ENCODE peak calls at places on chromosomes 6 and 20, in four cellular contexts. Y, M, I and A are unnamed samples. For H3K4me1, the result is how much of the 10 kb centered on the place peaks cover.

GRCh38 chr6:84464471-84464870 is 237.0 kb upstream of the CEP162 start:
- DNase-seq in M (no peak), Y (no peak), I (no peak), A (no peak)

GRCh38 chr6:50271266-50271665 is 221.5 kb upstream of the DEFB112 start:
- DNase-seq in M (no peak), I (no peak), Y (no peak), A (no peak)

GRCh38 chr6:42392871-42393270 is 58.9 kb downstream of the TRERF1 start:
- DNase-seq in M (no peak), I (no peak), Y (no peak), A (no peak)

GRCh38 chr20:3340443-3340842 is 67.0 kb downstream of the DNAAF9 start:
- DNase-seq in M (no peak), Y (no peak), I (no peak), A (no peak)

GRCh38 chr6:429515-430121 is 38.1 kb downstream of the IRF4 start:
- DNase-seq in Y (no peak), M (no peak), I (no peak), A (no peak)

GRCh38 chr20:48921883-48922867 is 664 bp downstream of the ARFGEF2 start:
- DNase-seq in Y (peak), I (peak), M (no peak), A (no peak)

GRCh38 chr6:26187981-26188635 is 100.9 kb downstream of the HFE start:
- DNase-seq in Y (peak), I (peak), M (no peak), A (no peak)

GRCh38 chr6:131949909-131950766 is 1.0 kb downstream of the CCN2 start:
- DNase-seq in Y (peak), M (peak), I (no peak), A (no peak)

GRCh38 chr20:50226093-50226974 is 35.7 kb downstream of the CEBPB start:
- DNase-seq in I (peak), M (no peak), Y (no peak), A (no peak)

GRCh38 chr20:59571591-59572314 is 32.6 kb upstream of the PHACTR3 start:
- DNase-seq in I (peak), M (peak), Y (peak), A (no peak)

GRCh38 chr20:52937701-52938100 is 34.5 kb upstream of the TSHZ2 start:
- DNase-seq in M (no peak), Y (peak), I (no peak), A (no peak)

GRCh38 chr6:18693923-18694322 is 306.8 kb downstream of the RNF144B start:
- DNase-seq in I (no peak), Y (no peak), M (no peak), A (no peak)

GRCh38 chr6:157059781-157060180 is 263.5 kb downstream of the TMEM242 start:
- DNase-seq in Y (no peak), I (no peak), M (no peak), A (no peak)

GRCh38 chr6:1599469-1599868 is 10.2 kb upstream of the FOXC1 start:
- DNase-seq in Y (no peak), I (no peak), M (no peak), A (no peak)

GRCh38 chr6:139960676-139961075 is 586.2 kb upstream of the CITED2 start:
- DNase-seq in I (no peak), M (no peak), Y (no peak), A (no peak)

GRCh38 chr6:36984581-36985383 is 1.2 kb downstream of the MTCH1 start:
- DNase-seq in I (peak), Y (no peak), M (peak), A (no peak)

GRCh38 chr20:2780948-2781347 is 19.5 kb downstream of the CPXM1 start:
- DNase-seq in M (no peak), I (no peak), Y (no peak), A (no peak)

GRCh38 chr20:41169791-41170351 is 32.5 kb downstream of the PLCG1 start:
- DNase-seq in I (no peak), Y (no peak), M (no peak), A (no peak)

GRCh38 chr6:73637404-73637803 is 16.4 kb downstream of the SLC17A5 start:
- DNase-seq in I (no peak), M (no peak), Y (no peak), A (no peak)

GRCh38 chr6:33692078-33692759 is 19.3 kb downstream of the UQCC2 start:
- DNase-seq in M (no peak), I (no peak), Y (no peak), A (no peak)

GRCh38 chr6:44664716-44665115 is 277.2 kb downstream of the CDC5L start:
- DNase-seq in I (no peak), M (no peak), Y (no peak), A (no peak)

GRCh38 chr6:68139130-68139529 is 496.0 kb upstream of the ADGRB3 start:
- DNase-seq in M (no peak), Y (no peak), I (no peak), A (no peak)

DNA sequence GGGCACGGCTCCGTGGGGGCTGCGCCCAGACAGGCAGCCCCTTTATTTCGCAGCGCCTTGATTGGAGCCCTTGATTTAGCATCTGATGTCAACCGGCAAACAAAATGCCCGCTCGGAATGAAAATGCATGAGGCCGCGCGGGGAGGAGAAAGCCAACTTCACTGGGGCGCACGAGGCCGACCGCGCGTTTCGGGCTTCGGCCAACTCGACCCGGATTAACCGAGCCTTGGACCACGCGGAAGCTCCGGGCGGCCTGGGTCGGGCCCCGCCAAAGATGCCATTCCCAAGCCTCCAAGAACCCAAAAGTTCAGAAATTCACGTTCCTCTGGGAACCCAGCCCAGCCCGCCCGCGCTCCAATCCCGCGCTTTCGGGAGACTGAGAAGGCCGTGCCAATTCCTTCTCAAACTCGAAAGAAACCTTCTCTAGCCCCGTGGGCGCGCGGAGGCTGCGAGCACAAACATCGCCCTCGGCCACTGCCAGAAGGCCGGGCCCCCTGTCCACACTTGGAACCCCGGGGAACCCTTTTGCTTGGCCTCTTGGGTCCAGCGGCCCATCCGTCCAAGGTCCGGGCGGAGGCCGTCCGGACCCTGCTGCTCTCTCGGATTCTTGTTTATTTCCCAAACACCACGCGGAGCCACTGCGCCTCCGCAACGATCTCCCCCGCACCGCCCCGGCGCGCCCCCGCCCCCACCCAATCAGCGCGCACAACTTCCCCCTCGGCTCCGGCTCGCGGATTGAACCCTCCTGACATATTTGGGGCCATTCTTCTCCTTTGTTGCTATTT is 816 bp upstream of the INSM1 start:
- DNase-seq in I (no peak), Y (no peak), M (peak), A (no peak)
- TF ChIP-seq TAF1 in I (no peak), Y (no peak), M (peak), A (no peak)

GRCh38 chr6:106056060-106056737 is 29.9 kb upstream of the PRDM1 start:
- DNase-seq in Y (no peak), I (no peak), M (no peak), A (no peak)
- H3K4me1 ChIP-seq in Y (under half), I (under half), M (under half), A (under half)

GRCh38 chr6:6880745-6881437 is 226.9 kb upstream of the RREB1 start:
- DNase-seq in Y (no peak), I (no peak), M (no peak), A (no peak)

GRCh38 chr6:6882593-6882992 is 225.2 kb upstream of the RREB1 start:
- DNase-seq in I (no peak), M (no peak), Y (no peak), A (no peak)

GRCh38 chr6:6884193-6884627 is 223.6 kb upstream of the RREB1 start:
- DNase-seq in I (no peak), Y (no peak), M (no peak), A (no peak)

GRCh38 chr6:6883011-6883410 is 224.8 kb upstream of the RREB1 start:
- DNase-seq in I (no peak), M (no peak), Y (no peak), A (no peak)

DNA sequence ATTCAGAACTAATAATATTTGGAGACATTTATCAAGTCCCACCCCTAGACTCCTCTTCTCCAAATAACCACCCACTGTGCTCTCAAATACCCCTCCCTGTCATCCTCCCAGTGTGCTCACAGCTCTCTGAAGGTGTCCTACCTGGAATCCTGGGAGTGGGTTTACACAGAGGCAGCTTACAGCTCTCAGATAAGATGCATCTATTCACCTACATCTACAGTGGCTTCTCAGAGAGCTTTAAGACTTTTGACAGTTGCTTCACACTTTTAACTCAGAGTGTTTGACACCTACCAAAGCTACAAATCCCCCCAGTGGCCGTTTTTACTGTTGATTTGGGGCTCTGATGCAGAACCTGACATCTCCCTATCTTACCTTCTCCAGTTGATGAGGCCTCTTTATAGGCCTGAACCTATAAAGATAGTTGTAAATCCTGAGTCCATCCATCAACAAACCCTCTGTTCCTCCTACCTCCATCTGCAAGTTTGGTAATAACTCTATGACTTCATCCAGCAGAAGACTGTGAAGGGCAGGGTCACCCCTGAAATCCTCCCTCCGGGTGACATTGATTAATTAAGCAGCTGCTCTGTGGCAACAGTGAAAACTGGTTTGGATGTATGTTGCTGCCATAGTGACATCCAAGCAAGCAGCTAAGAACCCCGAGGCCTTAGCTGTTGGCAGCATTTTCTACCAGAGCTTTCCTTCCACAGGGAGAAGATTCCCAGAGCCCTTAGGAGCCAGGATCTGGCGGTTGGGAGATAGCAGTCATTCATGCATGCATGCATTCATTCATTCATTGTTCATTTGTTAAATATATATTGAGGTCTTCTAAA is 226.1 kb upstream of the RREB1 start:
- DNase-seq in M (no peak), Y (no peak), I (no peak), A (no peak)
- TF ChIP-seq CEBPB in M (no peak), Y (no peak), I (peak), A (no peak)

GRCh38 chr6:35474978-35475570 is 6.9 kb downstream of the RPL10A start:
- DNase-seq in M (peak), I (no peak), Y (no peak), A (no peak)

GRCh38 chr6:35473075-35473848 is 5.1 kb downstream of the RPL10A start:
- DNase-seq in I (peak), Y (peak), M (peak), A (no peak)

GRCh38 chr6:35473849-35474128 is 5.6 kb downstream of the RPL10A start:
- DNase-seq in I (no peak), M (peak), Y (no peak), A (no peak)

GRCh38 chr6:35475573-35475972 is 7.4 kb downstream of the RPL10A start:
- DNase-seq in M (peak), I (no peak), Y (no peak), A (no peak)

DNA sequence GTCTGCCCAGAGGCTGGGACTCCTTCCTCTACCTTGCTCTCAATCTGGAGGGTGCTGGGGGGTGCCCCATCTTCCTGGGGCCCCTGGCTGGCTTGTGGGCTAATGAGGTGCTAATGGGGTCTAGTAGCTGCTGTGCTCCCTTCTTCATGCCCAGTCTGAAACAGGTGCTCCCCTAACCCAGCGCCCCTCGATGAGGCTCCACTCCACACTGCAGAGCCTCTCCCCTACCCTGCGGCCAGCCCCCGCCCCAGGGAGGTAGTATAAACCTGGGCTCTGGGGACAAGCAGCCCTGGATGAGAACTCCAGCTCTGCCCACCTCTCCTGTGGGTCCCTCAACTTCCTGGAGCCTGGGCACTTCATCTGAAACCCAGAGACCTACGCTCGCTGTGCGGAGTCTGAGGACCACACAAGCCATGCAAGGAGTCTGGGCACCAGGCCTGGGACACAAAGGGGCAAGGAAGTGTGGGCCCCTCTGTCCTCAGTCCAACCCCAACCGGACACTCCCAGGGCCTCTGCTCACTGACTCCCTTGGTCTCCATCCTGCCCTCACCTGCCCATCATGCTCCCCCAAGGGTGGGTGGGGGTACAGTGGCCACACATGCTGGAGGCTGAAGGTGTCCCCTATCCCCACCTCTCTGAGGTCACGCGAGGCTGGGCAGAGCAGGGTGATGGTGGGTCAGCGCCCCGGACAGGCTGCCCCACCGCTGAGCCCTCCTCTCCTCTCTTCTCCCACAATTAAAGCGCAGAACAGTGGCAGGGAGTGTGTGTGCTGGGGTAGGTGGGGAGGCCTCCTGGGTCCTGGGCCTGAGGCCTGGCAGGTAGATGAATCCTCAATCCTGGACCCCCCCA is 6.2 kb downstream of the RPL10A start:
- DNase-seq in Y (no peak), I (no peak), M (peak), A (no peak)
- TF ChIP-seq TAF1 in Y (no peak), I (no peak), M (no peak), A (no peak)

GRCh38 chr20:17856837-17857605 is 111.6 kb downstream of the SNX5 start:
- DNase-seq in M (no peak), Y (no peak), I (no peak), A (no peak)
- H3K4me1 ChIP-seq in M (under half), Y (half or more), I (under half), A (half or more)

GRCh38 chr6:21842875-21843274 is 249.3 kb downstream of the SOX4 start:
- DNase-seq in M (no peak), Y (no peak), I (no peak), A (no peak)
- TF ChIP-seq CEBPB in M (no peak), Y (no peak), I (no peak), A (no peak)

DNA sequence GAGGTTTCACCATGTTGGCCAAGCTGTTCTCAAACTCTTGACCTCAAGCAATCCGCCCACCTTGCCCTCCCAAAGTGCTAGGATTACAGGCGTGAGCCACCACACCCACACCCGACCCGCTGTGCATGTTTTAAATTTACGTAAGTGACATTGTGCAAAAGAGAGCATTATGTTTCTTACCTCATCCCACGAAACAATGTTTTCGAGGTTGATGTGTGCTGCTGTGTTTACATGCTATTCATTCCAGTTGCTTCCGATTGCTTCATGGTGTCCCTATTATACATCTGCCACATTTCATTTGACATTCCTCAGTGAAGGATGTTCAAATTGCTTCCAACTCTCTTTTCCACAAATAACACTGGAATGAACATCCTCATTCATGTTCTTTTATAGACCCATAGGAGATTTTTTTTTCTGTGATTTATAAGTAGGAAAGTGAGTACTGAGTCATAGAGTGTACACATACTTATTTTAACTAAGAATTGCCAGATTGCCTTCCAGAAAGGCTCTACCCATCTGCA is 403.9 kb upstream of the JARID2 start:
- DNase-seq in I (no peak), M (no peak), Y (no peak), A (no peak)
- TF ChIP-seq TAF1 in I (no peak), M (no peak), Y (no peak), A (no peak)

GRCh38 chr6:32627249-32627648 is 10.0 kb upstream of the HLA-DQA1 start:
- DNase-seq in Y (no peak), I (no peak), M (no peak), A (no peak)

GRCh38 chr6:32623693-32624092 is 13.5 kb upstream of the HLA-DQA1 start:
- DNase-seq in Y (no peak), M (no peak), I (no peak), A (no peak)

GRCh38 chr6:32622545-32623401 is 14.4 kb upstream of the HLA-DQA1 start:
- DNase-seq in Y (peak), M (no peak), I (no peak), A (peak)

GRCh38 chr6:32625137-32625536 is 12.1 kb upstream of the HLA-DQA1 start:
- DNase-seq in Y (no peak), I (no peak), M (no peak), A (no peak)

GRCh38 chr6:32624565-32624964 is 12.6 kb upstream of the HLA-DQA1 start:
- DNase-seq in Y (no peak), I (no peak), M (no peak), A (no peak)
- H3K4me1 ChIP-seq in Y (under half), I (under half), M (under half), A (under half)